ENCODE peak calls at places on chromosomes 3 and 15, in nine cellular contexts. C is CD8-positive, alpha-beta memory T cell; G is Panc1; E is PC-3; X is neuronal stem cell; N is DND-41; U is heart left ventricle; F is CD4-positive, alpha-beta T cell; D is transverse colon. O is an unnamed sample. For H3K27me3, the result is how much of the 10 kb centered on the place peaks cover.

GRCh38 chr15:65336767-65337435 is 32.4 kb downstream of the RNU5B-1 start:
- DNase-seq in C (no peak), G (no peak), E (no peak), X (no peak), N (no peak), U (no peak), F (no peak), D (no peak), O (no peak)

GRCh38 chr3:45557471-45557870 is 37.1 kb upstream of the LIMD1 start:
- DNase-seq in C (no peak), G (no peak), E (no peak), X (no peak), N (no peak), U (no peak), F (no peak), D (no peak), O (no peak)

GRCh38 chr15:100438570-100438969 is 90.2 kb downstream of the CERS3 start:
- DNase-seq in C (no peak), G (no peak), E (peak), X (no peak), N (peak), U (peak), F (peak), D (peak), O (peak)

GRCh38 chr15:35723120-35723707 is 177.2 kb upstream of the DPH6 start:
- DNase-seq in C (no peak), G (no peak), E (no peak), X (no peak), N (no peak), U (no peak), F (no peak), D (no peak), O (no peak)

GRCh38 chr3:136753112-136753939 is 1.1 kb upstream of the STAG1 start:
- DNase-seq in C (no peak), G (no peak), E (peak), X (no peak), N (no peak), U (no peak), F (no peak), D (no peak), O (no peak)

GRCh38 chr3:112464264-112464663 is 35.0 kb downstream of the BTLA start:
- DNase-seq in C (no peak), G (no peak), E (no peak), X (no peak), N (no peak), U (no peak), F (no peak), D (no peak), O (no peak)

GRCh38 chr15:85831415-85832113 is 36.8 kb upstream of the KLHL25 start:
- DNase-seq in C (no peak), G (no peak), E (peak), X (peak), N (peak), U (peak), F (peak), D (peak), O (peak)

GRCh38 chr3:178203152-178203551 is 333.1 kb upstream of the KCNMB2 start:
- DNase-seq in C (no peak), G (no peak), E (no peak), X (no peak), N (no peak), U (no peak), F (no peak), D (no peak), O (no peak)

GRCh38 chr15:97235285-97235985 is 725.1 kb upstream of the ARRDC4 start:
- DNase-seq in C (no peak), G (peak), E (peak), X (peak), N (peak), U (peak), F (no peak), D (peak), O (peak)

GRCh38 chr3:34683851-34684250 is 885.4 kb downstream of the PDCD6IP start:
- DNase-seq in C (no peak), G (peak), E (peak), X (peak), N (peak), U (peak), F (no peak), D (peak), O (peak)

GRCh38 chr15:89647191-89647851 is 7.9 kb downstream of the KIF7 start:
- DNase-seq in C (peak), G (peak), E (peak), X (peak), N (peak), U (peak), F (peak), D (peak), O (peak)

GRCh38 chr3:184740509-184741258 is 28.8 kb upstream of the MAGEF1 start:
- DNase-seq in C (no peak), G (no peak), E (peak), X (no peak), N (no peak), U (peak), F (no peak), D (no peak), O (no peak)

GRCh38 chr3:131655076-131655685 is 152.4 kb upstream of the MRPL3 start:
- DNase-seq in C (no peak), G (no peak), E (no peak), X (no peak), N (no peak), U (no peak), F (no peak), D (no peak), O (no peak)

GRCh38 chr15:74431645-74432044 is 2.1 kb downstream of the SEMA7A start:
- DNase-seq in C (no peak), G (no peak), E (peak), X (no peak), N (peak), U (no peak), F (no peak), D (no peak), O (peak)

GRCh38 chr3:197309528-197310361 is 11.3 kb upstream of the DLG1 start:
- DNase-seq in C (no peak), G (no peak), E (peak), X (no peak), N (no peak), U (no peak), F (no peak), D (no peak), O (peak)

GRCh38 chr3:18424862-18425640 is at the start of gene SATB1:
- DNase-seq in C (peak), G (no peak), E (peak), X (peak), N (peak), U (peak), F (peak), D (peak), O (peak)

GRCh38 chr3:10142707-10143560 is 1.4 kb downstream of the VHL start:
- DNase-seq in C (peak), G (no peak), E (peak), X (no peak), N (peak), U (no peak), F (no peak), D (no peak), O (no peak)

GRCh38 chr3:195137638-195138588 is 133.0 kb downstream of the XXYLT1 start:
- DNase-seq in C (no peak), G (no peak), E (no peak), X (no peak), N (no peak), U (no peak), F (no peak), D (no peak), O (no peak)

GRCh38 chr3:4744405-4745239 is 234.6 kb upstream of the BHLHE40 start:
- DNase-seq in C (no peak), G (no peak), E (peak), X (no peak), N (no peak), U (no peak), F (no peak), D (no peak), O (no peak)

GRCh38 chr15:58865420-58865880 is 68.0 kb downstream of the SLTM start:
- DNase-seq in C (no peak), G (no peak), E (no peak), X (no peak), N (no peak), U (no peak), F (no peak), D (no peak), O (peak)

GRCh38 chr15:26674467-26674866 is 98.4 kb downstream of the GABRB3 start:
- DNase-seq in C (no peak), G (no peak), E (no peak), X (no peak), N (no peak), U (no peak), F (no peak), D (no peak), O (no peak)

GRCh38 chr3:194306109-194306686 is 44.9 kb downstream of the CPN2 start:
- DNase-seq in C (no peak), G (no peak), E (no peak), X (no peak), N (peak), U (no peak), F (peak), D (no peak), O (no peak)

GRCh38 chr15:80972276-80972675 is 17.3 kb downstream of the MESD start:
- DNase-seq in C (no peak), G (no peak), E (no peak), X (no peak), N (no peak), U (no peak), F (no peak), D (no peak), O (no peak)

GRCh38 chr3:73490453-73491311 is 134.1 kb downstream of the PDZRN3 start:
- DNase-seq in C (no peak), G (no peak), E (no peak), X (no peak), N (no peak), U (peak), F (no peak), D (no peak), O (peak)

GRCh38 chr3:72976182-72976825 is 20.3 kb upstream of the PPP4R2 start:
- DNase-seq in C (no peak), G (no peak), E (no peak), X (no peak), N (no peak), U (no peak), F (no peak), D (no peak), O (no peak)

GRCh38 chr3:194824676-194825075 is 139.0 kb downstream of the FAM43A start:
- DNase-seq in C (no peak), G (no peak), E (peak), X (no peak), N (no peak), U (peak), F (no peak), D (no peak), O (no peak)

GRCh38 chr3:119240101-119240581 is 537 bp downstream of the B4GALT4 start:
- DNase-seq in C (no peak), G (no peak), E (peak), X (peak), N (peak), U (peak), F (no peak), D (peak), O (peak)

GRCh38 chr3:71245052-71245488 is 338.5 kb downstream of the FOXP1 start:
- DNase-seq in C (no peak), G (no peak), E (peak), X (no peak), N (no peak), U (no peak), F (no peak), D (peak), O (peak)

GRCh38 chr15:58212909-58213526 is 74.8 kb downstream of the AQP9 start:
- DNase-seq in C (no peak), G (no peak), E (peak), X (no peak), N (peak), U (no peak), F (no peak), D (no peak), O (peak)

GRCh38 chr3:181755959-181756358 is 44.2 kb downstream of the SOX2 start:
- DNase-seq in C (no peak), G (no peak), E (no peak), X (no peak), N (no peak), U (no peak), F (no peak), D (no peak), O (no peak)

GRCh38 chr3:74624301-74624700 is 9.8 kb upstream of the CNTN3 start:
- DNase-seq in C (no peak), G (no peak), E (no peak), X (no peak), N (no peak), U (no peak), F (no peak), D (no peak), O (no peak)

GRCh38 chr15:82587805-82588204 is 47.5 kb upstream of the RPS17 start:
- DNase-seq in C (no peak), G (no peak), E (no peak), X (no peak), N (no peak), U (no peak), F (no peak), D (no peak), O (no peak)

GRCh38 chr3:90092994-90093393 is 985.6 kb downstream of the EPHA3 start:
- DNase-seq in C (no peak), G (no peak), E (peak), X (no peak), N (no peak), U (no peak), F (no peak), D (no peak), O (no peak)

GRCh38 chr3:107220538-107220937 is 156.7 kb upstream of the CCDC54 start:
- DNase-seq in C (no peak), G (no peak), E (no peak), X (no peak), N (no peak), U (no peak), F (no peak), D (no peak), O (no peak)

GRCh38 chr3:43994594-43995077 is 247.1 kb upstream of the TOPAZ1 start:
- DNase-seq in C (no peak), G (no peak), E (no peak), X (no peak), N (no peak), U (no peak), F (no peak), D (no peak), O (no peak)

GRCh38 chr3:43995078-43995928 is 246.4 kb upstream of the TOPAZ1 start:
- DNase-seq in C (no peak), G (no peak), E (peak), X (peak), N (no peak), U (no peak), F (no peak), D (no peak), O (peak)

GRCh38 chr3:43997788-43998373 is 243.8 kb upstream of the TOPAZ1 start:
- DNase-seq in C (no peak), G (no peak), E (no peak), X (no peak), N (no peak), U (no peak), F (no peak), D (no peak), O (no peak)

GRCh38 chr3:43996379-43997301 is 245.0 kb upstream of the TOPAZ1 start:
- DNase-seq in C (no peak), G (no peak), E (no peak), X (peak), N (no peak), U (no peak), F (no peak), D (no peak), O (no peak)

DNA sequence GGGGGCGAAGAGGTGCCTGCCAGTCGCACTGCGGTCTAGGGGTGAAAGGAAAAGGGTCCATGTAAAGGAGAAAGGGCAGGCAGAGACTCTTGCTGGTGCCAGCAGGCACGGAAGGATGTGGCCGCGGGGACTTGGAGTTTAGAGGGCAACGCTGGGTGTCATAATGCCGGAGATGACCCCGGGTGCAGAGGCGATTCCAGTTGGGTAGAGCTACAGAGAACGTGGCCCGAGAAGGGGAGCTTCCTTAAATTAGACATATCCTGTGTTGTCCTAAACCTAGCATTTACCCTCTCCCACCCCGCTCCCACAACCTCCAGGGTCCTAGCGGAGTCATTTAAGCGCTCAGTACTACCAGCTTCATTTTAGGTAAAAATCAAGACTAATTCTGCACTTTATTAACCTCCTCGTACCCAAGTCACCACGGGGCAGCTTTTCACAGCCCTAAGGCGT is 245.7 kb upstream of the TOPAZ1 start:
- DNase-seq in C (no peak), G (no peak), E (no peak), X (no peak), N (no peak), U (no peak), F (no peak), D (no peak), O (no peak)
- H3K27me3 ChIP-seq in C (half or more), G (under half), E (under half), X (half or more), N (under half), U (half or more), F (half or more), D (half or more), O (under half)

DNA sequence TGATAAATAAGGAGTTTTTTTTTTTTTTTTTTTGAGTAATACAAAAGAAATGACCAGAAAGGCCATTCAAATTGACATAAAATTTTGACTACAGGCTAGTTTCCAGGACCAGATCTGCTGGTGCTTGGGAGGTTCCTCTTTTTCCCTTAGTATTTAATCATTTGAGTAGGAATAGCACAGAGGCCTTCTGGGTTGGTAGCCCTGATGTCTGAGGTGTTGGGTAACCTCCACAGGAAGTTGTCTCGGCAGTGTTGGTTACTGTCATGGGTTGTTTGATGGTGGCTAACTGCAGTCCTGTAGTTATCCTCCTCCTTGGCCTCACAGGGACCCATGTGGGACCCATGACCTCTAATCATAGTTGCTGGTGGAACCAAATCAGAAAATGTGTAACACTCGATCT is 91.1 kb downstream of the USP13 start:
- DNase-seq in C (no peak), G (no peak), E (no peak), X (no peak), N (no peak), U (no peak), F (no peak), D (no peak), O (no peak)
- H3K27ac ChIP-seq in C (no peak), G (no peak), E (no peak), X (no peak), N (no peak), U (peak), F (no peak), D (no peak), O (no peak)

DNA sequence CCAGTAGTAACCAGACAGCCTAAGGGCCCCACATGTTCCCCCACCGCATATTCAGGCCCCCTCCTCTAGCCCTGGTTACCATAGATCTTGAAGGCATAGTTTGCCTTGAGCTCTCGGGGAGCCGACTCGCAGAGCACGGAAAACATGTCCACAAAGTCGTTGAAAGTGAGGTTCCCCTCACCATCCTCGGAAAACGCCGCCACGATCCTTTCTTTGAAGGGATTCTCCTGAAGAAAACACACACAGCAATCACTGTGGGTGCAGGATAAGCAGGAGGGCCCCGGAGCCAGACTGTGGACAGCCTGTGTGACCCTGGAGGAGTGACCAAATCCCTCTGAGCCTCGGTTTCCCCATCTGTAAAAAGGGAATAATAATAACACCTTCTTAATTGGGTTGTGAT is 16.8 kb downstream of the SH2D7 start:
- DNase-seq in C (no peak), G (no peak), E (no peak), X (no peak), N (no peak), U (no peak), F (no peak), D (peak), O (no peak)
- H3K27me3 ChIP-seq in C (under half), G (under half), E (under half), X (under half), N (under half), U (under half), F (under half), D (under half), O (under half)

DNA sequence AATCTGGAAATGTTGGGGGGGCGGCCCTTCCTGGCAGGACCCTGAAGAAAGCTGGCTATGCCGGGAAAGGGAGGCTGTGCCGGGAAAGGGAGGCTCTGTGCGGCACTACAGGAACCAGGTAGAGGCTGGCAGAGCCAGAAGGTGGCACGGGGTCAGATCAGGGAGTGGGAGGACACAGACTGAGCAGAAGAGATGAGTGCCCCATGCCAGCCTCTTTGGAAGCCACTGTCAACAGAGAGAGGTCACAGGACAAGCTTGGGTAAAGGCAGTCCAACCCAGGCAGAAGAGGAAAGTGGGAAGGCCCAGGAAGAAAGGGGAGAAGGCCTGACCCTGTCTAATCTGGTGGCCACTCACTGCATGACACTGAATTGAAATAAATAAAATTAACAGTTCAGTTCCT is 1.5 kb downstream of the C15orf62 start:
- DNase-seq in C (no peak), G (no peak), E (no peak), X (no peak), N (no peak), U (no peak), F (no peak), D (no peak), O (no peak)
- H3K27ac ChIP-seq in C (no peak), G (no peak), E (no peak), X (no peak), N (no peak), U (no peak), F (no peak), D (peak), O (no peak)

GRCh38 chr15:93249599-93249998 is 160.6 kb upstream of the RGMA start:
- DNase-seq in C (no peak), G (no peak), E (no peak), X (no peak), N (no peak), U (no peak), F (no peak), D (no peak), O (peak)
- H3K27me3 ChIP-seq in C (under half), G (under half), E (half or more), X (under half), N (under half), U (under half), F (under half), D (under half), O (under half)